ENCODE peak calls at places on chromosomes 13 and 19, in four cellular contexts. One of them, this sample, is unnamed.

GRCh38 chr19:9435279-9436268 is at the start of gene ZNF266:
- DNase-seq in EL: peak
- DNase-seq in HT1080: peak
- DNase-seq in HCT116: peak
- DNase-seq in this sample: peak

GRCh38 chr13:76991432-76991795 is 467 bp upstream of the CLN5 start:
- DNase-seq in EL: peak
- DNase-seq in HT1080: peak
- DNase-seq in HCT116: no peak
- DNase-seq in this sample: peak

GRCh38 chr19:16338470-16339360 is 14.1 kb downstream of the KLF2 start:
- DNase-seq in HT1080: peak
- DNase-seq in HCT116: peak
- DNase-seq in EL: peak
- DNase-seq in this sample: peak

GRCh38 chr13:73245271-73245670 is 186.5 kb downstream of the KLF5 start:
- DNase-seq in HT1080: no peak
- DNase-seq in HCT116: no peak
- DNase-seq in EL: no peak
- DNase-seq in this sample: no peak

GRCh38 chr19:44774614-44775013 is 3.1 kb upstream of the CBLC start:
- DNase-seq in HCT116: no peak
- DNase-seq in HT1080: no peak
- DNase-seq in EL: no peak
- DNase-seq in this sample: peak

GRCh38 chr13:48891586-48891985 is 84.1 kb upstream of the FNDC3A start:
- DNase-seq in HT1080: peak
- DNase-seq in EL: peak
- DNase-seq in HCT116: peak
- DNase-seq in this sample: peak

GRCh38 chr13:27024062-27024461 is 147.5 kb downstream of the USP12 start:
- DNase-seq in HCT116: no peak
- DNase-seq in EL: no peak
- DNase-seq in HT1080: no peak
- DNase-seq in this sample: no peak

GRCh38 chr19:18776736-18777135 is 14.4 kb downstream of the COMP start:
- DNase-seq in HT1080: peak
- DNase-seq in EL: peak
- DNase-seq in HCT116: no peak
- DNase-seq in this sample: peak

GRCh38 chr19:13899393-13899792 is 6.5 kb downstream of the BRME1 start:
- DNase-seq in HT1080: no peak
- DNase-seq in HCT116: no peak
- DNase-seq in EL: no peak
- DNase-seq in this sample: no peak

GRCh38 chr19:40377876-40378385 is 12.1 kb downstream of the HIPK4 start:
- DNase-seq in EL: no peak
- DNase-seq in HT1080: no peak
- DNase-seq in HCT116: no peak
- DNase-seq in this sample: no peak

GRCh38 chr13:59790626-59791025 is 373.1 kb downstream of the DIAPH3 start:
- DNase-seq in EL: no peak
- DNase-seq in HT1080: no peak
- DNase-seq in HCT116: no peak
- DNase-seq in this sample: no peak

GRCh38 chr13:21033866-21034601 is 27.4 kb downstream of the LATS2 start:
- DNase-seq in HT1080: peak
- DNase-seq in HCT116: no peak
- DNase-seq in EL: peak
- DNase-seq in this sample: peak

GRCh38 chr13:95494082-95494681 is 58.3 kb upstream of the CLDN10 start:
- DNase-seq in HCT116: peak
- DNase-seq in HT1080: peak
- DNase-seq in EL: peak
- DNase-seq in this sample: peak

GRCh38 chr13:40777957-40778235 is 6.9 kb upstream of the MRPS31 start:
- DNase-seq in EL: no peak
- DNase-seq in HCT116: no peak
- DNase-seq in HT1080: no peak
- DNase-seq in this sample: no peak

GRCh38 chr13:42524487-42525034 is 49.4 kb upstream of the TNFSF11 start:
- DNase-seq in EL: peak
- DNase-seq in HT1080: peak
- DNase-seq in HCT116: no peak
- DNase-seq in this sample: peak

GRCh38 chr19:12841094-12841493 is 2.8 kb downstream of the MAST1 start:
- DNase-seq in HT1080: no peak
- DNase-seq in EL: peak
- DNase-seq in HCT116: no peak
- DNase-seq in this sample: no peak

GRCh38 chr13:50831510-50831909 is 12.0 kb downstream of the DLEU7 start:
- DNase-seq in HCT116: no peak
- DNase-seq in HT1080: no peak
- DNase-seq in EL: no peak
- DNase-seq in this sample: no peak

GRCh38 chr13:67736646-67737420 is 506.7 kb upstream of the PCDH9 start:
- DNase-seq in EL: no peak
- DNase-seq in HCT116: no peak
- DNase-seq in HT1080: peak
- DNase-seq in this sample: peak

GRCh38 chr19:55319786-55320185 is 5.4 kb downstream of the TMEM150B start:
- DNase-seq in EL: peak
- DNase-seq in HCT116: no peak
- DNase-seq in HT1080: peak
- DNase-seq in this sample: no peak